ENCODE peak calls at places on chromosomes 3 and 15, in seven cellular contexts. R, U, W, X, S, O and Q are unnamed samples.

GRCh38 chr3:23455084-23455483 is 252.0 kb downstream of the UBE2E2 start:
- DNase-seq in W (peak; percentile 69), R (no peak), X (no peak), S (no peak), O (no peak), U (peak; percentile 73), Q (no peak)

GRCh38 chr15:98289747-98290146 is 329.2 kb downstream of the ARRDC4 start:
- DNase-seq in W (no peak), R (no peak), O (no peak), S (no peak), U (no peak), X (no peak), Q (no peak)

GRCh38 chr15:50049871-50050270 is 69.2 kb downstream of the ATP8B4 start:
- DNase-seq in X (no peak), U (no peak), W (peak; percentile 41), O (no peak), S (no peak), R (no peak), Q (no peak)

GRCh38 chr15:80567721-80568157 is 127.4 kb upstream of the ABHD17C start:
- DNase-seq in O (peak; percentile 50), X (no peak), R (peak; percentile 45), S (no peak), W (peak; percentile 84), U (no peak), Q (peak; percentile 89)

GRCh38 chr3:18988619-18989229 is 159.6 kb upstream of the KCNH8 start:
- DNase-seq in O (no peak), U (no peak), S (no peak), X (peak; percentile 66), R (no peak), W (peak; percentile 3), Q (peak; percentile 50)

GRCh38 chr3:50266808-50267207 is 2.1 kb upstream of the SEMA3B start:
- DNase-seq in U (no peak), R (no peak), W (no peak), O (no peak), S (no peak), X (no peak), Q (no peak)

GRCh38 chr3:109806929-109807328 is 469.6 kb upstream of the DPPA4 start:
- DNase-seq in O (no peak), X (no peak), U (peak; percentile 14), S (no peak), R (no peak), W (no peak), Q (peak; percentile 53)

GRCh38 chr3:102544741-102545140 is 109.9 kb downstream of the ZPLD1 start:
- DNase-seq in S (no peak), X (no peak), O (no peak), U (no peak), W (no peak), R (no peak), Q (no peak)

GRCh38 chr3:176293277-176293676 is 904.0 kb downstream of the TBL1XR1 start:
- DNase-seq in W (peak; percentile 9), S (no peak), R (no peak), O (no peak), U (no peak), X (no peak), Q (no peak)

GRCh38 chr3:184486614-184487013 is 75.0 kb upstream of the EPHB3 start:
- DNase-seq in W (no peak), X (no peak), S (no peak), R (no peak), U (no peak), O (no peak), Q (no peak)

GRCh38 chr3:189566550-189566949 is 64.6 kb upstream of the TP63 start:
- DNase-seq in S (no peak), X (no peak), W (no peak), R (no peak), U (no peak), O (no peak), Q (no peak)